ENCODE peak calls at places on chromosomes 16 and 17, in four cellular contexts. K, B, G and U are unnamed samples.
A peak's percentile ranks its signal among the peaks of the same experiment; 100 is the strongest.

GRCh38 chr16:53629607-53630312 is 73.9 kb downstream of the RPGRIP1L start:
- DNase-seq in K (no peak), B (peak; percentile 70), G (no peak), U (no peak)

GRCh38 chr16:55144656-55145055 is 179.3 kb upstream of the IRX6 start:
- DNase-seq in K (no peak), B (no peak), G (no peak), U (no peak)

GRCh38 chr16:2829501-2830354 is at the start of gene ZG16B:
- DNase-seq in K (no peak), B (no peak), G (peak; percentile 88), U (no peak)

GRCh38 chr17:71639865-71640264 is 481.0 kb upstream of the SOX9 start:
- DNase-seq in K (no peak), B (no peak), G (no peak), U (no peak)

GRCh38 chr17:48457080-48457836 is 27.2 kb upstream of the SKAP1 start:
- DNase-seq in K (peak; percentile 71), B (peak; percentile 63), G (peak; percentile 26), U (no peak)

GRCh38 chr17:29723283-29724047 is 100.8 kb upstream of the CORO6 start:
- DNase-seq in K (no peak), B (no peak), G (no peak), U (no peak)

GRCh38 chr17:74792586-74792985 is 16.4 kb upstream of the NAT9 start:
- DNase-seq in K (no peak), B (no peak), G (no peak), U (no peak)

GRCh38 chr17:4161560-4162221 is 18.7 kb downstream of the CYB5D2 start:
- DNase-seq in K (no peak), B (no peak), G (no peak), U (peak; percentile 33)

GRCh38 chr17:49565948-49566491 is 9.7 kb upstream of the NXPH3 start:
- DNase-seq in K (peak; percentile 91), B (peak; percentile 92), G (peak; percentile 85), U (no peak)

GRCh38 chr16:52871481-52871880 is 181.2 kb downstream of the CHD9NB start:
- DNase-seq in K (no peak), B (no peak), G (no peak), U (no peak)

GRCh38 chr16:46719528-46719927 is 28.6 kb downstream of the MYLK3 start:
- DNase-seq in K (no peak), B (no peak), G (no peak), U (no peak)

GRCh38 chr17:42698736-42699414 is 16.5 kb downstream of the CNTNAP1 start:
- DNase-seq in K (peak; percentile 74), B (peak; percentile 26), G (no peak), U (peak; percentile 83)

GRCh38 chr16:2702871-2703745 is 16.9 kb downstream of the PRSS27 start:
- DNase-seq in K (no peak), B (no peak), G (peak; percentile 43), U (no peak)

GRCh38 chr17:40963838-40964237 is 2.9 kb downstream of the KRT39 start:
- DNase-seq in K (no peak), B (no peak), G (no peak), U (peak; percentile 15)

GRCh38 chr16:3131755-3132377 is 3.0 kb upstream of the ZNF213 start:
- DNase-seq in K (peak; percentile 55), B (peak; percentile 36), G (no peak), U (no peak)

GRCh38 chr16:86625821-86626220 is 47.5 kb downstream of the FOXL1 start:
- DNase-seq in K (no peak), B (no peak), G (no peak), U (no peak)

GRCh38 chr16:13856811-13857511 is 63.0 kb upstream of the ERCC4 start:
- DNase-seq in K (no peak), B (no peak), G (no peak), U (no peak)

GRCh38 chr17:31392002-31392855 is 754 bp downstream of the RAB11FIP4 start:
- DNase-seq in K (peak; percentile 11), B (no peak), G (no peak), U (no peak)

GRCh38 chr17:4074831-4075495 is 67.9 kb downstream of the ZZEF1 start:
- DNase-seq in K (peak; percentile 12), B (peak; percentile 32), G (no peak), U (peak; percentile 34)

GRCh38 chr17:8222380-8222629 is 11.9 kb upstream of the AURKB start:
- DNase-seq in K (no peak), B (no peak), G (no peak), U (no peak)

GRCh38 chr16:1363501-1364041 is 11.8 kb downstream of the GNPTG start:
- DNase-seq in K (peak; percentile 63), B (peak; percentile 63), G (peak; percentile 51), U (peak; percentile 71)

GRCh38 chr17:75853410-75853809 is 1.7 kb downstream of the WBP2 start:
- DNase-seq in K (no peak), B (no peak), G (no peak), U (no peak)

DNA sequence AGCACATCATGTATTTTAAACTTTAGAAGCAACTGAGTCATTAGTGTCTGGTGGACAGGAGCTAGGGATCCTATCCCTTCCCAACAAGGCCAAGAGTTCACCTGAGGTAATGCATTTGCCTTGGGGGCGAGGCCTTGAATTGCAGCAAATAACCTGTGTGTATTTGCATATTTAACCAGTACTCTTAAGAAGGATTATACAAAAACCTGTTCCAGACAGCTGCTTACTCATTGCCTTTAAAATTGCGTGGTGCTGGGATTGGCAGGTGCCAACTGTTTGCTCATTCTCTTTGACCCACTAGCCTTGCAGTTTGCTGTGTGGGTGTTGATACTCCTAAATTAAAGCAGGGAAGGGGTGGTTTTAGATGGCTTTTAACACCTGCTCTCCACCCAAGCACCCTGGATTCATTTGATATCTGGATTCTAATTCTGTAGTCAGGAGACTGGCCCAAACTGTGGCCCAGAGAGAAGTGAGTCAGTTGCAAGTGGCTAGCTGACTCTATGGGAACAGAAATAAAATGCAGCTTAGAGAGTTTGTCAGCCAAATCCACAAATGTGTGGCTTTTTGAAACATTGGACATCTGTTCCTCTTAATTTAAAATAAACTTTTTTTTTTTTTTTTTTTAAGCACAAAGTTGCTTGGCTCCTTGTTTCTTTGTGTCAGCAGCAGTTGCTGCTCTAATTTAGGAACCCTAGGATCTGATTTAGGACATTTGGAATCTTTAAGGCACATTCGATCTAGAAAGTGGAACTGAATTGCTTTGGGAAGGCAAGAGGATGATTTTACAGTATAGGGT is 47.0 kb downstream of the TUBD1 start:
- DNase-seq in K (no peak), B (peak; percentile 80), G (peak; percentile 67), U (no peak)
- TF ChIP-seq POLR2A in K (no peak), B (peak; percentile 43), G (no peak), U (peak; percentile 44)

GRCh38 chr17:63701477-63702222 is 1.7 kb upstream of the LIMD2 start:
- DNase-seq in K (peak; percentile 18), B (peak; percentile 47), G (no peak), U (no peak)
- TF ChIP-seq POLR2A in K (no peak), B (no peak), G (no peak), U (no peak)

DNA sequence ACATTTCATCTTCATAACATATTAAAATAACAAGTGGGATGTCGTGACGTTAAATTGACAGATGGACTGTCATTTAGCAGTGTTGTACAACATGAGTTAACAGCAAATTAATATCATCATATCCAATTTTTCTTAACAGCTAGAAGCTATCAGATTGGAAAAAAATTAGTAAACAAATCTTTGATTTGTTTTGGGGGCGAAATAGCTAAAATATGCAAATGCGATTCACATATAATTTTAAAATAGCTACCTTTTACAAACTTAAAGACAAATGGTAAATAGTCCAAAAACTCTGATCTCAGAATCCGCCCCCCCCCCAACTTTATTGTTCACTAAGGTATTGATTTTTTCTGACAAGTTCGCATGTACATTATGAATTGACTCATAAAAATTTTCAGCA is 20.3 kb upstream of the NACA2 start:
- DNase-seq in K (no peak), B (no peak), G (no peak), U (no peak)
- TF ChIP-seq POLR2A in K (no peak), B (no peak), G (no peak), U (no peak)

DNA sequence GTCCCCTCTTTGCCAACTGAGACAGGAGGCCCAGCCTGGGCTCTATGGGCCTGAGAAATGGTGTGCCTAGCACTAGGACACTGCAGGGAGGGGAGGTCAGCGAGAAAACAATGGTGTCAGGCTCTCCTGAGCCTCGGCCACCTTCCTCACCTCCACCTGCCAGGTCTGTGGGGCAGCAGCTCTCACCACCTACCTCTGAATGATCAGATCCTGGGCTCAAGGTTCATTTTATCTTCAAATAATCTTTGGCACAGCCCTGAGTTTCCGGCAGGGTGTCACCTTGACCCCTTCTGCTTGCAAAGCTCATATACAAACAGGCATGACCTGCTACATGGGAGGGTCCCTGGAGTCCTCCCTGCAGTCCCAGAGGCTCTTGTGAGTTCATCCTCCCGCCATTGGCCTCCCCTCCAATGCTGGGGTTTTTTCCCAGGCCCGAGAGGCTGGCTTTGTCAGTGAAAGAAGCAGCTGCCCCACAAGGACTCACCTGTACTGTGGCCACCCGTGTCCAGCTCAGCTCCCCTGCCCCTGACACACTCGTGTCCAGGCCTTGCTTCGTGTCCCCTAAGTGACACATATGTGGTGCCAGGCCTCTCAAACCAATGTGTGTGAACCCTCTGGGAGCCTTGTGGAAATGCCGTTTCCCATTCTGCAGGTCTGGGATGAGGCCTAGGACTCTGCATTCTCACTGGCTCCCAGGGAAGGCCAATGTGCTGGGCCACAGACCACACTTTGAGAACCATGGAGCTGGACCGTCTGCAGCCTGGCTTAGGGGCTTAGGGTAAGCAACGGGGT is 176.8 kb upstream of the CIBAR2 start:
- DNase-seq in K (no peak), B (no peak), G (no peak), U (no peak)
- TF ChIP-seq POLR2A in K (no peak), B (no peak), G (no peak), U (no peak)

DNA sequence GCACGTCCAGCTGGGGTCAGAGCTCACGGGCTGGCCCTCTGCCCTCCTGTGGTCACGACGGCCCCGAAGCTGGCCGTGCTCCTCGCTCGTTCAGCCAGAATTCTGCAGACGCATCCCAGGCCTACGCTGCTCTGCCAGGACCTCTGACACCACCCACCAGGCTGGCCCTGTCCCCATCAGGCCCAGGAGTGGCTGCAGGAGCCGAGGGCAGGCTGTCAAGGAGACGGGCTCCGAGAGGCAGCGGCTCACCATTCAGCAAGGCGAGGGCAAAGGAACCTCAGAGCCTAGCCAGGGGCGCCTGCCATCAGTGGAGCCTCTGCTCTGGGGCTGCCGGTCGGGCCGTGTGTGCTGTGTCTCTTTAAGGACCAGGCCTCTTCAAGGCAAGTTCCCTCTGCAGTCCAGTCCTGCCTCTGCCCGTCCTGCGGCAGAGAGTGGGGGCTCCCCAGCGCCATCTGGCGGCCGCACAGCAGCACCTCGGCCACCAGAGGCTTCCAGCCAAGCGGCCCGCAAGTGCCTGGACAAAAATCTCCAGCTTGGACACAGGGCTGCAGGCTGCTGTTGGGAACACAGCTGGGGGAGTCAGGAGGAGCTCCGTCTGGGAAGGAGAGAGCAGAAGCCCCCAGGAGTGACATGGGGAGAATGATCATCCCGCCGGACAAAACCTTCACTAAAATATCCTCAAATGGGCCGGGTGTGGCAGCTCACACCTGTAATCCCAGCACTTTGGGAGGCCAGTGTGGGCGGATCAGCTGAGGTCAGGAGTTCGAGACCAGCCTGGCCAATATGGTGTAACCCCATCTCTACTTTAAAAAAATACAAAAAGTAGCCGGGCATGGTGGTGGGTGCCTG is 7.4 kb upstream of the ABR start:
- DNase-seq in K (peak; percentile 87), B (peak; percentile 84), G (peak; percentile 69), U (peak; percentile 93)
- TF ChIP-seq POLR2A in K (no peak), B (no peak), G (no peak), U (no peak)